ENCODE peak calls at places on chromosomes 5 and 9, in four cellular contexts. X is fibroblast of lung, J is right cardiac atrium, I is psoas muscle. G is an unnamed sample. For H3K4me1, the result is how much of the 10 kb centered on the place peaks cover.

GRCh38 chr5:59317023-59317771 is 576.3 kb downstream of the PDE4D start:
- DNase-seq in I (no peak), X (no peak), J (no peak), G (no peak)

GRCh38 chr5:132101385-132101880 is 27.8 kb downstream of the CSF2 start:
- DNase-seq in X (no peak), J (no peak), I (no peak), G (no peak)

GRCh38 chr5:37859805-37860204 is 20.0 kb upstream of the GDNF start:
- DNase-seq in I (no peak), X (no peak), J (no peak), G (no peak)

GRCh38 chr5:14102666-14103065 is 40.5 kb upstream of the TRIO start:
- DNase-seq in J (no peak), X (no peak), I (no peak), G (no peak)

GRCh38 chr5:2206244-2207108 is 323.8 kb upstream of the IRX4 start:
- DNase-seq in X (no peak), J (no peak), I (no peak), G (no peak)

GRCh38 chr5:96026334-96027065 is 64.8 kb upstream of the ELL2 start:
- DNase-seq in I (no peak), J (no peak), X (peak), G (no peak)

GRCh38 chr9:120099064-120099463 is 480.9 kb downstream of the CDK5RAP2 start:
- DNase-seq in X (no peak), I (no peak), J (no peak), G (no peak)

GRCh38 chr5:150613991-150614650 is 26.3 kb upstream of the SYNPO start:
- DNase-seq in J (no peak), I (peak), X (no peak), G (peak)

GRCh38 chr9:125674981-125675973 is 31.7 kb downstream of the MAPKAP1 start:
- DNase-seq in J (no peak), I (no peak), X (peak), G (no peak)

GRCh38 chr9:105661011-105661410 is 1.2 kb upstream of the TAL2 start:
- DNase-seq in X (no peak), J (no peak), I (no peak), G (no peak)

GRCh38 chr9:101530076-101530711 is 3.5 kb upstream of the RNF20 start:
- DNase-seq in X (peak), J (peak), I (peak), G (peak)

GRCh38 chr5:14269395-14269794 is 126.3 kb downstream of the TRIO start:
- DNase-seq in X (no peak), J (no peak), I (no peak), G (no peak)

GRCh38 chr5:106962464-106963230 is 708.1 kb downstream of the EFNA5 start:
- DNase-seq in X (peak), J (no peak), I (no peak), G (no peak)

GRCh38 chr5:54317511-54318260 is 7.3 kb upstream of the ARL15 start:
- DNase-seq in I (no peak), J (no peak), X (peak), G (no peak)

GRCh38 chr5:6452622-6453504 is 4.2 kb downstream of the UBE2QL1 start:
- DNase-seq in X (no peak), J (peak), I (peak), G (no peak)

GRCh38 chr9:137241490-137242328 is 622 bp downstream of the TUBB4B start:
- DNase-seq in J (peak), X (peak), I (peak), G (no peak)

GRCh38 chr9:35645736-35646582 is 4.8 kb downstream of the SIT1 start:
- DNase-seq in X (no peak), J (no peak), I (no peak), G (peak)

GRCh38 chr9:124450241-124450924 is at the start of gene ADGRD2:
- DNase-seq in X (peak), I (no peak), J (no peak), G (peak)

GRCh38 chr5:179322071-179323025 is 22.9 kb downstream of the ADAMTS2 start:
- DNase-seq in X (peak), J (peak), I (peak), G (peak)

GRCh38 chr9:73615557-73615956 is 463.9 kb downstream of the ANXA1 start:
- DNase-seq in X (no peak), I (no peak), J (no peak), G (no peak)

GRCh38 chr5:150672237-150672883 is 11.3 kb downstream of the MYOZ3 start:
- DNase-seq in I (peak), X (peak), J (peak), G (no peak)

GRCh38 chr9:128098936-128099931 is 28.3 kb downstream of the PTGES2 start:
- DNase-seq in X (peak), I (peak), J (no peak), G (peak)

GRCh38 chr5:108801301-108801700 is 53.6 kb downstream of the FER start:
- DNase-seq in J (no peak), I (no peak), X (peak), G (no peak)

GRCh38 chr5:53246042-53246836 is 136.7 kb upstream of the MOCS2 start:
- DNase-seq in X (peak), J (no peak), I (no peak), G (no peak)

GRCh38 chr5:16856531-16856930 is 79.6 kb downstream of the MYO10 start:
- DNase-seq in X (peak), J (no peak), I (no peak), G (no peak)

GRCh38 chr5:56838409-56839039 is 23.2 kb downstream of the MAP3K1 start:
- DNase-seq in I (no peak), J (peak), X (peak), G (no peak)

GRCh38 chr5:75197746-75198145 is 38.9 kb downstream of the ANKRD31 start:
- DNase-seq in I (no peak), J (no peak), X (no peak), G (no peak)

GRCh38 chr5:108798866-108799265 is 51.2 kb downstream of the FER start:
- DNase-seq in J (no peak), X (peak), I (no peak), G (no peak)

GRCh38 chr9:112112941-112113399 is 62.1 kb downstream of the SUSD1 start:
- DNase-seq in I (no peak), J (no peak), X (no peak), G (no peak)

GRCh38 chr9:99357575-99357974 is 135.5 kb downstream of the SEC61B start:
- DNase-seq in X (no peak), I (peak), J (peak), G (peak)

GRCh38 chr9:1005043-1005667 is 28.7 kb downstream of the DMRT3 start:
- DNase-seq in I (no peak), J (no peak), X (peak), G (no peak)

GRCh38 chr9:120702075-120702474 is 12.2 kb downstream of the MEGF9 start:
- DNase-seq in X (peak), I (no peak), J (no peak), G (no peak)

GRCh38 chr5:151238303-151238741 is 14.4 kb upstream of the CCDC69 start:
- DNase-seq in X (no peak), I (peak), J (peak), G (no peak)

GRCh38 chr9:137387034-137387890 is 35.7 kb downstream of the EXD3 start:
- DNase-seq in I (peak), J (no peak), X (no peak), G (no peak)

GRCh38 chr9:133850937-133851336 is 112.8 kb upstream of the SARDH start:
- DNase-seq in I (no peak), X (no peak), J (no peak), G (no peak)
- H3K4me1 ChIP-seq in I (under half), X (under half), J (under half), G (under half)

DNA sequence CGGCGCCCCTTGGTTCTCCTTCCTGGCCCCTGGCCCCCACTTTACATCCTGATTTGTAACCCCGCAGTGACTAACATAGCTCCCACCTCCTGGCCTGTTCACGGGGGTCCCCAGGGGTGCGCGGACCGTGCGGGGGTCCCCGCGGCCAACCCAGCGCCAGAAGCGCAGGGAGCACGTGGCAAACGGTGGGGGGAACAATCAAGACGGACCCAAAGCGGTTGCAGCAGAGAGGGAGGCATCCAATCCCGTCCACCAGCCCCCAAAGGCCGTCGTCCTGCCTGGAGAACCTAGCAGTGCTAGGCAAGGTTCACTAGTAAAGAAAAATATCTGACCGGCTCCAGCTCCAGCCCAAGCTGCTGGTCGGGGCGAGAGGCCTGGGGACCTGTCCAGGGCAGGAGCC is 201.5 kb downstream of the AUH start:
- DNase-seq in I (no peak), X (no peak), J (no peak), G (no peak)
- H3K4me1 ChIP-seq in I (under half), X (under half), J (under half), G (under half)

GRCh38 chr5:124721336-124721735 is 25.1 kb downstream of the ZNF608 start:
- DNase-seq in I (no peak), X (no peak), J (no peak), G (no peak)
- H3K4me1 ChIP-seq in I (under half), X (under half), J (under half), G (under half)

GRCh38 chr5:177297922-177298321 is 5.6 kb downstream of the RAB24 start:
- DNase-seq in X (no peak), I (no peak), J (no peak), G (no peak)
- H3K4me1 ChIP-seq in X (under half), I (under half), J (under half), G (under half)

DNA sequence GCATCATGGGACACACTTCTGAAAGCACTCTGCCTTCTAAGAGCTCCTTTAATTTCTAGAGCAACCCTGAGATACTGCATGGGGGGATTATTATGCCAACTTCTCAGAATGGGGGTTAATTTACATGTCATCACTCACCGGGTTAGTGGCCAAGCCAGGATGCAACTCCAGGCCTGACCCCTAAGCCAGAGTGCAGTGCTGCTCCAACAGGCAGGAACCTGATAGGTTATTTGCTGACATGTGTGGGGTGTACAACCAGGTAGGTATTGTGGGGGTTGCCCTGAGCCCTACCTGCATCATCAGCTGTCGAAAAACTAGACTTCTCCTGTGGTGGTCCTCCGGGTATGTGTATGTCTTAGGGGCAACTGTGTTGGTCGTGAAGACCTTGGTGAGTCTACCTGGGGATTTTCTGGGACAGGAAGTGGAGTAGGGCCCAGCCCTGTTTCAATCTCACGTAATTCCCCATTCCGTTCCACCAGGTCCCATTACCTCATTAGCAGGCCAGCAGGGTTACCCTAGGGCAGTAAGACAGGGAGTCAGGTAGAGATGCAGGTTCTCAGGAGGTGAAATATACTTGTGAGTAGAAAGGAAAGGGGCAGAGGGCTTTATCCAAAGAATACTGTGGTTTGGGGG is 56.7 kb downstream of the MACROH2A1 start:
- DNase-seq in I (no peak), J (no peak), X (no peak), G (no peak)
- H3K4me1 ChIP-seq in I (under half), J (under half), X (under half), G (under half)

DNA sequence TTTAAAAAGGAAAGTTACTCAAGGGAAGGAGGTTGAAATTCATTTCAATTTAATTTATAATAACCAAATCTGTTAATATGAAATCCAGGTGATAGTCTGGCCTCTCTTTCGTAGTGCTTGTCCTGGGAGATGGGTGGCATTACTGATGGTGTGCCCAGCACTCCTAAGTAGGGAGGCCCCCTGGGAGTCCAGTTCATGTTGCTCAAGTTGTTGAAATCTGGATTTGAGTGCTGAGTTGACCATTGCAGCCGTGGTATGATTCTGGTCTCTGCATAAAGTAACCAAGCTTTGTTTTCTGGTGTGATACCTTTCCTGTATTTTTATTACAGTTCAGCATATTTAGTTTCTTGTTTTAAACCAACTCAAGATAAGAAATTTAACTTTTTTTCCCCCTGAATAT is 287.8 kb downstream of the FANCC start:
- DNase-seq in I (no peak), J (no peak), X (no peak), G (no peak)
- H3K4me1 ChIP-seq in I (half or more), J (under half), X (under half), G (under half)

DNA sequence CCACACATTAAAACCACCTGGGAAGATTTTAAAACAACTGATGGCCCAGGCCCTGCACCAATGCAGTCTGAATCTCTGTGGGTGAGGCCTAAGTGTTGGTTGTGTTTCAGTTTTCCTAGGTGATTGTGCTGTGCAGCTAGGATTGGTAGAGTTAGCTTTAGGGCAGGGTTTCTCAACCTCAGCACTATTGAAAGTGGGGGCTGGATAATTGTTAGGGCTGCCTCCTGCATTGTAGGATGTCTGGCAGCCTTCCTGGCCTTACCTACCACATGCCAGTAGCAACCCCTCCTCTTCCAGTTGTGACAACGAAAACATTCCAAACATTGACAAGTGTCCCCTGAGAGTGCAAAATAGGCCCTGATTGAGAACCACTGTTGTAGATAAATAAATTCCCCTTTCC is 337.0 kb downstream of the KIAA0825 start:
- DNase-seq in J (no peak), I (no peak), X (no peak), G (no peak)
- H3K4me1 ChIP-seq in J (under half), I (under half), X (under half), G (under half)

G was measured in right lobe of liver.